ENCODE peak calls at places on chromosomes 4 and X, in eight cellular contexts. Y is HFF-Myc; P is mesenteric fat pad; N is stimulated activated CD8-positive, alpha-beta memory T cell treated with anti-CD3 and anti-CD28 coated beads, Interleukin-7, amount 100 ng/mL, for 48 hours; X is left ventricle myocardium inferior; D is NCI-H2171 treated with DMSO at 0.1 percent for 48 hours; G is WERI-Rb-1; B is activated CD4-positive, alpha-beta memory T cell treated with anti-CD3 and anti-CD28 coated beads, Interleukin-2, amount 10 ng/mL, durations not matched to agents 7 days and 5 days. O is an unnamed sample.

GRCh38 chr4:128163177-128164117 is 102.3 kb downstream of the LARP1B start:
- DNase-seq in Y (peak; percentile 46), P (no peak), N (no peak), X (no peak), D (no peak), G (no peak), B (no peak), O (peak; percentile 89)

GRCh38 chr4:7332216-7333023 is 102.3 kb downstream of the PSAPL1 start:
- DNase-seq in Y (no peak), P (no peak), N (no peak), X (peak; percentile 41), D (peak; percentile 11), G (no peak), B (no peak), O (peak; percentile 60)

GRCh38 chr4:113781439-113782040 is 20.0 kb upstream of the CAMK2D start:
- DNase-seq in Y (no peak), P (no peak), N (no peak), X (no peak), D (peak; percentile 23), G (no peak), B (no peak), O (peak; percentile 35)

GRCh38 chr4:72314869-72315268 is 254.2 kb downstream of the ADAMTS3 start:
- DNase-seq in Y (peak; percentile 43), P (no peak), N (no peak), X (no peak), D (no peak), G (no peak), B (no peak), O (peak; percentile 58)

GRCh38 chr4:136713140-136713539 is 819.2 kb downstream of the PCDH18 start:
- DNase-seq in Y (no peak), P (no peak), N (no peak), X (no peak), D (no peak), G (no peak), B (no peak), O (peak; percentile 7)

GRCh38 chr4:151184523-151185458 is 85.4 kb downstream of the RPS3A start:
- DNase-seq in Y (peak; percentile 20), P (no peak), N (no peak), X (no peak), D (no peak), G (no peak), B (no peak), O (peak; percentile 21)

GRCh38 chrX:13077168-13077567 is 32.7 kb upstream of the FAM9C start:
- DNase-seq in Y (no peak), P (no peak), N (peak; percentile 40), X (no peak), D (no peak), G (no peak), B (peak; percentile 49), O (peak; percentile 79)

GRCh38 chrX:134459683-134460004 is 321 bp upstream of the HPRT1 start:
- DNase-seq in Y (no peak), P (no peak), N (no peak), X (no peak), D (no peak), G (no peak), B (no peak), O (peak; percentile 57)

GRCh38 chrX:2572740-2573139 is 72.0 kb upstream of the DHRSX start:
- DNase-seq in Y (no peak), P (no peak), N (no peak), X (no peak), D (no peak), G (no peak), B (no peak), O (peak; percentile 74)

GRCh38 chrX:155225774-155226173 is 9.5 kb downstream of the VBP1 start:
- DNase-seq in Y (no peak), P (no peak), N (no peak), X (no peak), D (no peak), G (no peak), B (no peak), O (no peak)

GRCh38 chrX:12949205-12949926 is 25.5 kb upstream of the TMSB4X start:
- DNase-seq in Y (no peak), P (no peak), N (no peak), X (no peak), D (peak; percentile 40), G (no peak), B (no peak), O (peak; percentile 48)

O was measured in M059J.